ENCODE peak calls at places on chromosomes 2 and 18, in eight cellular contexts. K is hypothalamus, X is caudate nucleus, E is HL-60, A is astrocyte of the spinal cord, C is iris pigment epithelial cell, J is A673, G is G401. I is an unnamed sample.
A peak's percentile ranks its signal among the peaks of the same experiment; 100 is the strongest.

GRCh38 chr18:57497372-57498294 is 62.5 kb downstream of the ONECUT2 start:
- DNase-seq in K (no peak), X (peak; percentile 55), E (no peak), A (peak; percentile 18), C (peak; percentile 46), J (no peak), G (no peak), I (no peak)

GRCh38 chr2:71898851-71899681 is 248.6 kb downstream of the CYP26B1 start:
- DNase-seq in K (no peak), X (no peak), E (no peak), A (no peak), C (no peak), J (no peak), G (no peak), I (no peak)

GRCh38 chr2:122822319-122822718 is 1066.9 kb downstream of the TSN start:
- DNase-seq in K (no peak), X (no peak), E (no peak), A (no peak), C (no peak), J (no peak), G (no peak), I (no peak)

GRCh38 chr2:180776924-180777323 is 203.5 kb upstream of the UBE2E3 start:
- DNase-seq in K (no peak), X (no peak), E (no peak), A (peak; percentile 39), C (no peak), J (peak; percentile 11), G (no peak), I (no peak)

GRCh38 chr2:127607399-127607908 is 38.5 kb upstream of the GPR17 start:
- DNase-seq in K (no peak), X (no peak), E (no peak), A (no peak), C (no peak), J (no peak), G (no peak), I (no peak)

GRCh38 chr2:34266908-34267697 is 668.0 kb upstream of the FAM98A start:
- DNase-seq in K (no peak), X (no peak), E (no peak), A (no peak), C (no peak), J (no peak), G (no peak), I (no peak)

GRCh38 chr2:2664989-2665833 is 334.1 kb upstream of the MYT1L start:
- DNase-seq in K (no peak), X (no peak), E (no peak), A (peak; percentile 94), C (peak; percentile 65), J (no peak), G (no peak), I (no peak)

GRCh38 chr2:183162362-183162761 is 38.1 kb downstream of the NUP35 start:
- DNase-seq in K (no peak), X (no peak), E (no peak), A (peak; percentile 71), C (peak; percentile 85), J (no peak), G (no peak), I (no peak)

GRCh38 chr2:240198226-240198625 is 57.8 kb upstream of the OTOS start:
- DNase-seq in K (no peak), X (no peak), E (no peak), A (no peak), C (no peak), J (no peak), G (no peak), I (no peak)

GRCh38 chr18:8045890-8046289 is 478.8 kb downstream of the PTPRM start:
- DNase-seq in K (no peak), X (no peak), E (no peak), A (no peak), C (no peak), J (no peak), G (no peak), I (no peak)

GRCh38 chr2:220572385-220572784 is 945.0 kb downstream of the SLC4A3 start:
- DNase-seq in K (no peak), X (no peak), E (no peak), A (peak; percentile 9), C (peak; percentile 34), J (no peak), G (no peak), I (no peak)

GRCh38 chr2:236393101-236393500 is 128.9 kb upstream of the ASB18 start:
- DNase-seq in K (no peak), X (no peak), E (no peak), A (no peak), C (no peak), J (no peak), G (no peak), I (no peak)

GRCh38 chr2:100184055-100184737 is 41.8 kb upstream of the AFF3 start:
- DNase-seq in K (no peak), X (no peak), E (peak; percentile 56), A (no peak), C (no peak), J (no peak), G (no peak), I (no peak)

GRCh38 chr2:202042444-202042843 is 8.8 kb downstream of the FZD7 start:
- DNase-seq in K (no peak), X (no peak), E (no peak), A (no peak), C (no peak), J (no peak), G (no peak), I (no peak)

GRCh38 chr2:96305091-96305978 is at the start of gene SNRNP200:
- DNase-seq in K (peak; percentile 78), X (peak; percentile 89), E (peak; percentile 89), A (peak; percentile 82), C (peak; percentile 79), J (peak; percentile 96), G (peak; percentile 91), I (peak; percentile 91)

GRCh38 chr2:231933916-231934401 is 7.8 kb upstream of the NPPC start:
- DNase-seq in K (no peak), X (no peak), E (no peak), A (no peak), C (no peak), J (no peak), G (no peak), I (peak; percentile 31)

GRCh38 chr2:199428291-199428690 is 29.4 kb downstream of the SATB2 start:
- DNase-seq in K (no peak), X (no peak), E (no peak), A (no peak), C (no peak), J (no peak), G (no peak), I (no peak)

GRCh38 chr2:2866459-2866858 is 511.2 kb downstream of the EIPR1 start:
- DNase-seq in K (no peak), X (no peak), E (no peak), A (no peak), C (no peak), J (no peak), G (no peak), I (no peak)

GRCh38 chr2:37501121-37501520 is 156.7 kb downstream of the QPCT start:
- DNase-seq in K (no peak), X (no peak), E (no peak), A (no peak), C (no peak), J (no peak), G (no peak), I (no peak)

GRCh38 chr2:212052412-212053159 is 486.0 kb downstream of the ERBB4 start:
- DNase-seq in K (no peak), X (no peak), E (no peak), A (peak; percentile 78), C (peak; percentile 91), J (peak; percentile 93), G (no peak), I (no peak)

GRCh38 chr18:75198046-75198445 is 10.9 kb downstream of the PTGR3 start:
- DNase-seq in K (no peak), X (no peak), E (no peak), A (peak; percentile 50), C (no peak), J (no peak), G (no peak), I (no peak)

I was measured in OCI-LY7.